ENCODE peak calls at places on chromosomes 6 and 20, in nine cellular contexts. P is stimulated activated effector memory CD8-positive, alpha-beta T cell treated with anti-CD3 and anti-CD28 coated beads, Interleukin-12 subunit alpha, Interleukin-12 subunit beta, amount 100 ng/mL, for 72 hours; V is immature natural killer cell; X is astrocyte; N is GM10248; G is SW480; C is stimulated activated CD8-positive, alpha-beta memory T cell treated with anti-CD3 and anti-CD28 coated beads, Interleukin-12 subunit alpha, Interleukin-12 subunit beta, amount 100 ng/mL, for 1 hour; H is GM12865; U is stimulated activated CD4-positive, alpha-beta T cell treated with anti-CD3 and anti-CD28 coated beads, Interleukin-1b, Interleukin-23, amount 100 ng/mL, for 48 hours. Y is an unnamed sample.
A peak's percentile ranks its signal among the peaks of the same experiment; 100 is the strongest.

GRCh38 chr20:18837710-18838109 is 24.1 kb downstream of the SCP2D1 start:
- DNase-seq in P (no peak), V (no peak), X (no peak), N (no peak), G (no peak), C (no peak), H (no peak), U (no peak), Y (peak; percentile 4)

GRCh38 chr6:1079525-1079924 is 232.4 kb upstream of the FOXQ1 start:
- DNase-seq in P (no peak), V (no peak), X (peak; percentile 9), N (no peak), G (no peak), C (no peak), H (no peak), U (no peak), Y (no peak)

GRCh38 chr20:46458891-46459750 is 52.7 kb upstream of the ELMO2 start:
- DNase-seq in P (no peak), V (no peak), X (no peak), N (no peak), G (no peak), C (no peak), H (no peak), U (peak; percentile 3), Y (peak; percentile 95)

GRCh38 chr6:152244998-152245630 is 392.0 kb downstream of the SYNE1 start:
- DNase-seq in P (no peak), V (no peak), X (no peak), N (no peak), G (no peak), C (no peak), H (no peak), U (no peak), Y (no peak)

GRCh38 chr6:125639621-125640020 is 109.8 kb upstream of the HEY2 start:
- DNase-seq in P (no peak), V (no peak), X (no peak), N (no peak), G (no peak), C (no peak), H (no peak), U (no peak), Y (no peak)

GRCh38 chr6:153312633-153313032 is 181.6 kb upstream of the RGS17 start:
- DNase-seq in P (no peak), V (peak; percentile 9), X (peak; percentile 18), N (peak; percentile 14), G (peak; percentile 46), C (no peak), H (peak; percentile 49), U (peak; percentile 30), Y (peak; percentile 73)

GRCh38 chr6:128725271-128726233 is 157.4 kb upstream of the LAMA2 start:
- DNase-seq in P (no peak), V (peak; percentile 2), X (peak; percentile 37), N (peak; percentile 8), G (peak; percentile 3), C (no peak), H (peak; percentile 30), U (no peak), Y (peak; percentile 56)

GRCh38 chr6:37691904-37692806 is 5.5 kb downstream of the MDGA1 start:
- DNase-seq in P (peak; percentile 79), V (peak; percentile 53), X (peak; percentile 18), N (peak; percentile 85), G (peak; percentile 51), C (peak; percentile 61), H (peak; percentile 78), U (peak; percentile 75), Y (peak; percentile 76)

GRCh38 chr6:124674042-124674441 is 288.2 kb upstream of the RNF217 start:
- DNase-seq in P (no peak), V (no peak), X (no peak), N (no peak), G (no peak), C (no peak), H (no peak), U (no peak), Y (no peak)

GRCh38 chr6:159676804-159677203 is 16.2 kb downstream of the SOD2 start:
- DNase-seq in P (no peak), V (no peak), X (no peak), N (no peak), G (no peak), C (no peak), H (no peak), U (no peak), Y (no peak)

GRCh38 chr6:84218091-84218490 is 9.4 kb downstream of the CEP162 start:
- DNase-seq in P (no peak), V (no peak), X (no peak), N (no peak), G (no peak), C (no peak), H (no peak), U (no peak), Y (no peak)

GRCh38 chr20:37980383-37980782 is 52.9 kb downstream of the TTI1 start:
- DNase-seq in P (no peak), V (no peak), X (no peak), N (no peak), G (no peak), C (no peak), H (no peak), U (no peak), Y (no peak)

GRCh38 chr6:134590449-134590848 is 272.5 kb upstream of the SGK1 start:
- DNase-seq in P (no peak), V (no peak), X (peak; percentile 43), N (no peak), G (no peak), C (no peak), H (no peak), U (no peak), Y (no peak)

GRCh38 chr6:2819891-2820814 is 21.5 kb downstream of the SERPINB1 start:
- DNase-seq in P (no peak), V (no peak), X (peak; percentile 36), N (no peak), G (no peak), C (no peak), H (no peak), U (no peak), Y (no peak)

GRCh38 chr6:12113190-12113578 is 101.1 kb downstream of the HIVEP1 start:
- DNase-seq in P (no peak), V (no peak), X (peak; percentile 94), N (peak; percentile 49), G (no peak), C (no peak), H (peak; percentile 81), U (peak; percentile 16), Y (no peak)

GRCh38 chr6:147603392-147604081 is 95.0 kb downstream of the SAMD5 start:
- DNase-seq in P (no peak), V (no peak), X (no peak), N (no peak), G (no peak), C (no peak), H (no peak), U (no peak), Y (no peak)

GRCh38 chr6:40611416-40611815 is 24.3 kb upstream of the LRFN2 start:
- DNase-seq in P (no peak), V (no peak), X (no peak), N (no peak), G (no peak), C (no peak), H (no peak), U (no peak), Y (no peak)

GRCh38 chr6:131058236-131058635 is 4.8 kb downstream of the EPB41L2 start:
- DNase-seq in P (no peak), V (no peak), X (peak; percentile 58), N (no peak), G (no peak), C (no peak), H (no peak), U (no peak), Y (no peak)

GRCh38 chr6:36659271-36659670 is 19.2 kb upstream of the CDKN1A start:
- DNase-seq in P (no peak), V (no peak), X (peak; percentile 64), N (no peak), G (no peak), C (no peak), H (no peak), U (no peak), Y (no peak)

GRCh38 chr6:52013035-52013434 is 74.4 kb downstream of the PKHD1 start:
- DNase-seq in P (no peak), V (no peak), X (no peak), N (no peak), G (no peak), C (no peak), H (no peak), U (no peak), Y (peak; percentile 15)

GRCh38 chr20:43681468-43681942 is 14.6 kb downstream of the MYBL2 start:
- DNase-seq in P (no peak), V (no peak), X (no peak), N (peak; percentile 31), G (no peak), C (no peak), H (peak; percentile 78), U (no peak), Y (peak; percentile 47)

GRCh38 chr20:47149939-47150338 is 206.6 kb downstream of the ZMYND8 start:
- DNase-seq in P (no peak), V (no peak), X (no peak), N (no peak), G (no peak), C (no peak), H (no peak), U (no peak), Y (no peak)

GRCh38 chr20:56424931-56425330 is 12.9 kb downstream of the CASS4 start:
- DNase-seq in P (no peak), V (no peak), X (no peak), N (no peak), G (no peak), C (no peak), H (no peak), U (no peak), Y (no peak)

GRCh38 chr20:46010491-46011405 is 2.0 kb downstream of the MMP9 start:
- DNase-seq in P (no peak), V (peak; percentile 70), X (no peak), N (no peak), G (no peak), C (no peak), H (no peak), U (peak; percentile 45), Y (peak; percentile 68)

GRCh38 chr6:43780293-43780692 is 10.3 kb downstream of the VEGFA start:
- DNase-seq in P (no peak), V (no peak), X (no peak), N (no peak), G (no peak), C (no peak), H (no peak), U (no peak), Y (no peak)

GRCh38 chr6:3370361-3371221 is 86.3 kb downstream of the SLC22A23 start:
- DNase-seq in P (no peak), V (no peak), X (no peak), N (no peak), G (no peak), C (no peak), H (no peak), U (no peak), Y (peak; percentile 29)

GRCh38 chr20:43751167-43752050 is 24.6 kb upstream of the GTSF1L start:
- DNase-seq in P (peak; percentile 35), V (peak; percentile 37), X (peak; percentile 91), N (peak; percentile 85), G (no peak), C (no peak), H (peak; percentile 97), U (peak; percentile 81), Y (no peak)

GRCh38 chr6:169428532-169428931 is 174.9 kb upstream of the THBS2 start:
- DNase-seq in P (no peak), V (no peak), X (peak; percentile 20), N (no peak), G (no peak), C (no peak), H (no peak), U (no peak), Y (peak; percentile 49)

GRCh38 chr6:132499757-132500156 is 13.2 kb downstream of the STX7 start:
- DNase-seq in P (no peak), V (no peak), X (no peak), N (no peak), G (no peak), C (no peak), H (no peak), U (no peak), Y (no peak)

GRCh38 chr6:5295612-5296011 is 34.3 kb downstream of the FARS2 start:
- DNase-seq in P (no peak), V (no peak), X (peak; percentile 36), N (no peak), G (no peak), C (no peak), H (no peak), U (no peak), Y (no peak)

GRCh38 chr6:19465760-19466159 is 371.4 kb upstream of the ID4 start:
- DNase-seq in P (no peak), V (no peak), X (peak; percentile 66), N (no peak), G (no peak), C (no peak), H (no peak), U (no peak), Y (no peak)